ENCODE peak calls at places on chromosomes 12 and 14, in five cellular contexts. Z, B, G, T and I are unnamed samples.
A peak's percentile ranks its signal among the peaks of the same experiment; 100 is the strongest.

GRCh38 chr12:10661338-10661737 is 12.5 kb downstream of the STYK1 start:
- DNase-seq in T (no peak), B (no peak), G (no peak), Z (no peak), I (no peak)

GRCh38 chr14:82694820-82695219 is 1161.2 kb upstream of the SEL1L start:
- DNase-seq in T (no peak), Z (no peak), G (no peak), B (no peak), I (no peak)

GRCh38 chr12:46207644-46208043 is 61.2 kb downstream of the SLC38A1 start:
- DNase-seq in Z (no peak), B (no peak), G (no peak), T (no peak), I (no peak)

GRCh38 chr12:41661141-41661540 is 473.0 kb downstream of the PDZRN4 start:
- DNase-seq in T (no peak), B (no peak), G (no peak), Z (no peak), I (no peak)

GRCh38 chr14:89629383-89629782 is 212.3 kb upstream of the FOXN3 start:
- DNase-seq in B (no peak), G (no peak), T (no peak), Z (no peak), I (no peak)

GRCh38 chr12:124727244-124727673 is 136.4 kb downstream of the SCARB1 start:
- DNase-seq in Z (peak; percentile 43), T (peak; percentile 84), G (no peak), B (peak; percentile 80), I (no peak)

GRCh38 chr12:16282978-16283377 is 5.5 kb upstream of the SLC15A5 start:
- DNase-seq in G (no peak), B (no peak), Z (no peak), T (peak; percentile 11), I (no peak)

GRCh38 chr14:67580336-67581230 is 19.5 kb downstream of the PIGH start:
- DNase-seq in G (no peak), B (no peak), T (no peak), Z (no peak), I (peak; percentile 66)

GRCh38 chr12:117850048-117850447 is 118.7 kb downstream of the KSR2 start:
- DNase-seq in G (no peak), B (no peak), Z (no peak), T (peak; percentile 35), I (peak; percentile 46)

GRCh38 chr12:50058743-50059312 is 1.4 kb downstream of the ASIC1 start:
- DNase-seq in Z (no peak), B (no peak), G (no peak), T (no peak), I (no peak)

GRCh38 chr12:129096968-129097367 is 243.7 kb downstream of the GLT1D1 start:
- DNase-seq in B (no peak), Z (no peak), T (no peak), G (peak; percentile 4), I (no peak)

GRCh38 chr14:54627718-54628345 is 60.9 kb downstream of the SAMD4A start:
- DNase-seq in G (no peak), B (no peak), Z (no peak), T (peak; percentile 59), I (no peak)

GRCh38 chr12:110796952-110797351 is 49.8 kb upstream of the CCDC63 start:
- DNase-seq in B (no peak), T (no peak), G (no peak), Z (no peak), I (no peak)

GRCh38 chr14:29734732-29735131 is 192.9 kb downstream of the PRKD1 start:
- DNase-seq in B (no peak), T (no peak), G (peak; percentile 48), Z (no peak), I (no peak)

GRCh38 chr12:13362260-13362841 is 165.8 kb downstream of the EMP1 start:
- DNase-seq in T (peak; percentile 5), Z (peak; percentile 85), B (peak; percentile 50), G (peak; percentile 23), I (peak; percentile 88)

GRCh38 chr14:91835197-91835919 is 32.0 kb downstream of the TC2N start:
- DNase-seq in Z (peak; percentile 34), T (no peak), G (no peak), B (no peak), I (no peak)

GRCh38 chr12:42162198-42162597 is 17.5 kb upstream of the GXYLT1 start:
- DNase-seq in Z (no peak), T (no peak), B (no peak), G (no peak), I (no peak)

GRCh38 chr14:95460647-95461478 is 55.6 kb downstream of the SYNE3 start:
- DNase-seq in T (no peak), G (peak; percentile 69), Z (no peak), B (peak; percentile 43), I (no peak)

GRCh38 chr12:168763-169525 is 45.0 kb downstream of the SLC6A12 start:
- DNase-seq in Z (no peak), G (no peak), B (no peak), T (peak; percentile 26), I (no peak)

GRCh38 chr14:99518441-99519346 is 37.5 kb downstream of the CCNK start:
- DNase-seq in T (peak; percentile 19), B (peak; percentile 64), G (peak; percentile 24), Z (peak; percentile 91), I (peak; percentile 74)

GRCh38 chr14:92897922-92898599 is 24.9 kb upstream of the CHGA start:
- DNase-seq in T (no peak), Z (no peak), B (no peak), G (no peak), I (no peak)

GRCh38 chr12:20370001-20370381 is 1.7 kb downstream of the PDE3A start:
- DNase-seq in G (no peak), Z (no peak), B (no peak), T (no peak), I (peak; percentile 45)

GRCh38 chr12:97984951-97985350 is 522.3 kb downstream of the RMST start:
- DNase-seq in T (no peak), B (no peak), G (no peak), Z (no peak), I (no peak)

GRCh38 chr12:32490801-32491200 is 91.4 kb downstream of the FGD4 start:
- DNase-seq in G (no peak), T (no peak), Z (no peak), B (no peak), I (no peak)

GRCh38 chr12:47868552-47869031 is 36.2 kb downstream of the VDR start:
- DNase-seq in Z (no peak), T (no peak), G (no peak), B (no peak), I (no peak)

GRCh38 chr12:61694214-61694613 is 566.0 kb upstream of the USP15 start:
- DNase-seq in G (no peak), Z (no peak), T (no peak), B (no peak), I (no peak)

GRCh38 chr14:76752744-76753143 is 8.5 kb upstream of the VASH1 start:
- DNase-seq in G (no peak), T (no peak), Z (no peak), B (no peak), I (no peak)

GRCh38 chr12:3371018-3371417 is 120.0 kb upstream of the PRMT8 start:
- DNase-seq in Z (no peak), T (no peak), B (no peak), G (peak; percentile 85), I (peak; percentile 19)

GRCh38 chr12:25187781-25188180 is 7.2 kb downstream of the DNAI7 start:
- DNase-seq in T (no peak), Z (no peak), B (no peak), G (no peak), I (no peak)

GRCh38 chr12:53660064-53660463 is 15.8 kb downstream of the ATP5MC2 start:
- DNase-seq in G (no peak), T (no peak), Z (no peak), B (no peak), I (no peak)

GRCh38 chr12:54563787-54564186 is 14.4 kb downstream of the PDE1B start:
- DNase-seq in B (no peak), G (no peak), Z (no peak), T (no peak), I (no peak)

GRCh38 chr14:35401853-35402252 is 2.7 kb downstream of the NFKBIA start:
- DNase-seq in Z (no peak), B (no peak), G (no peak), T (no peak), I (no peak)

GRCh38 chr14:63155511-63156189 is 48.6 kb upstream of the RHOJ start:
- DNase-seq in T (no peak), G (no peak), Z (no peak), B (no peak), I (no peak)

GRCh38 chr12:126903180-126903876 is 1363.6 kb upstream of the TMEM132C start:
- DNase-seq in T (no peak), Z (no peak), B (no peak), G (no peak), I (no peak)

GRCh38 chr12:39103552-39104165 is 198.3 kb upstream of the CPNE8 start:
- DNase-seq in Z (no peak), T (peak; percentile 65), G (peak; percentile 22), B (no peak), I (peak; percentile 68)

GRCh38 chr12:29238822-29239291 is 89.8 kb downstream of the FAR2 start:
- DNase-seq in B (no peak), G (no peak), Z (no peak), T (no peak), I (no peak)

GRCh38 chr14:90368946-90369721 is 27.7 kb upstream of the CALM1 start:
- DNase-seq in Z (no peak), G (peak; percentile 16), B (no peak), T (no peak), I (peak; percentile 39)

GRCh38 chr12:31589582-31589895 is 1.4 kb downstream of the DENND5B start:
- DNase-seq in B (no peak), Z (no peak), G (no peak), T (peak; percentile 52), I (no peak)